ENCODE peak calls at places on chromosomes 7 and 10, in eight cellular contexts. F is GM23338; W is mammary epithelial cell; Y is small intestine; R is PC-3; P is H1; A is prostate gland; L is CD4-positive, CD25-positive, alpha-beta regulatory T cell. Z is an unnamed sample. For H3K4me1, the result is how much of the 10 kb centered on the place peaks cover.

GRCh38 chr7:91832493-91833045 is 47.9 kb downstream of the MTERF1 start:
- DNase-seq in F (no peak), R (no peak), P (no peak), W (peak), Y (no peak), L (no peak), A (no peak), Z (no peak)

GRCh38 chr7:40654171-40654570 is 519.4 kb downstream of the SUGCT start:
- DNase-seq in R (no peak), Y (no peak), P (no peak), A (no peak), W (no peak), F (no peak), L (no peak), Z (no peak)

GRCh38 chr10:117159390-117159789 is 21.3 kb upstream of the VAX1 start:
- DNase-seq in L (no peak), A (no peak), F (peak), W (no peak), P (peak), Y (no peak), R (no peak), Z (no peak)

GRCh38 chr7:101222275-101222830 is 4.4 kb downstream of the ZNHIT1 start:
- DNase-seq in P (no peak), W (no peak), R (no peak), L (no peak), Y (no peak), F (no peak), A (no peak), Z (no peak)

GRCh38 chr7:132030161-132030568 is 473.7 kb upstream of the PODXL start:
- DNase-seq in R (peak), Y (peak), F (no peak), A (no peak), P (no peak), W (peak), L (no peak), Z (no peak)

GRCh38 chr7:130473289-130473688 is 18.6 kb upstream of the MEST start:
- DNase-seq in L (no peak), Y (no peak), R (no peak), W (no peak), F (no peak), P (no peak), A (no peak), Z (no peak)

GRCh38 chr7:101397770-101398324 is 35.2 kb downstream of the COL26A1 start:
- DNase-seq in L (no peak), P (no peak), F (no peak), R (no peak), W (no peak), Y (no peak), A (no peak), Z (no peak)

GRCh38 chr7:25565949-25566348 is 337.7 kb upstream of the NPVF start:
- DNase-seq in W (peak), R (peak), Y (peak), P (peak), F (peak), A (peak), L (peak), Z (no peak)

GRCh38 chr7:118183254-118183585 is 744 bp upstream of the LSM8 start:
- DNase-seq in R (no peak), F (peak), W (peak), A (no peak), P (no peak), Y (no peak), L (no peak), Z (no peak)

GRCh38 chr7:146661929-146662328 is 545.3 kb downstream of the CNTNAP2 start:
- DNase-seq in L (no peak), W (no peak), F (no peak), R (no peak), A (no peak), P (no peak), Y (no peak), Z (no peak)

GRCh38 chr10:19930936-19931859 is 115.0 kb downstream of the PLXDC2 start:
- DNase-seq in F (peak), P (no peak), W (peak), L (no peak), A (peak), Y (peak), R (peak), Z (no peak)

GRCh38 chr7:44286182-44286617 is 39.2 kb downstream of the CAMK2B start:
- DNase-seq in F (peak), L (no peak), Y (no peak), A (no peak), P (no peak), R (no peak), W (no peak), Z (no peak)

GRCh38 chr10:48468866-48469511 is 135.9 kb downstream of the ARHGAP22 start:
- DNase-seq in W (no peak), A (no peak), F (no peak), L (no peak), P (no peak), R (no peak), Y (no peak), Z (no peak)

GRCh38 chr10:124378271-124378670 is 40.5 kb downstream of the OAT start:
- DNase-seq in R (no peak), W (no peak), F (no peak), Y (no peak), A (no peak), P (no peak), L (no peak), Z (no peak)

GRCh38 chr10:91860885-91861284 is 48.4 kb downstream of the FGFBP3 start:
- DNase-seq in Y (no peak), L (no peak), P (no peak), F (no peak), A (no peak), R (no peak), W (no peak), Z (no peak)

GRCh38 chr7:82559203-82559805 is 115.7 kb upstream of the CACNA2D1 start:
- DNase-seq in W (peak), R (no peak), F (peak), L (no peak), A (no peak), Y (peak), P (no peak), Z (no peak)

GRCh38 chr7:108313086-108313485 is 143.2 kb downstream of the NRCAM start:
- DNase-seq in L (no peak), Y (no peak), A (no peak), P (no peak), W (no peak), R (no peak), F (no peak), Z (no peak)

GRCh38 chr7:2321020-2321419 is 6.8 kb upstream of the SNX8 start:
- DNase-seq in F (peak), P (no peak), Y (no peak), L (no peak), W (no peak), A (peak), R (no peak), Z (no peak)

GRCh38 chr10:49394933-49395740 is 752 bp downstream of the DRGX start:
- DNase-seq in L (no peak), Y (no peak), W (peak), F (peak), A (no peak), P (no peak), R (peak), Z (no peak)

GRCh38 chr10:94274142-94274787 is 88.5 kb downstream of the NOC3L start:
- DNase-seq in L (no peak), R (no peak), A (no peak), F (no peak), W (no peak), Y (no peak), P (no peak), Z (no peak)

GRCh38 chr10:110411047-110411410 is 86.7 kb upstream of the DUSP5 start:
- DNase-seq in Y (no peak), P (no peak), R (peak), A (no peak), L (no peak), W (no peak), F (no peak), Z (no peak)

GRCh38 chr7:106006906-106007305 is 43.8 kb downstream of the CDHR3 start:
- DNase-seq in L (no peak), Y (no peak), F (no peak), W (no peak), A (no peak), P (no peak), R (no peak), Z (no peak)

GRCh38 chr7:106012184-106012583 is 49.1 kb downstream of the CDHR3 start:
- DNase-seq in L (no peak), A (no peak), F (no peak), Y (peak), P (no peak), W (no peak), R (no peak), Z (no peak)

GRCh38 chr7:106010866-106011265 is 47.8 kb downstream of the CDHR3 start:
- DNase-seq in R (no peak), L (no peak), F (no peak), A (no peak), Y (no peak), P (no peak), W (no peak), Z (no peak)

GRCh38 chr7:106010331-106010730 is 47.3 kb downstream of the CDHR3 start:
- DNase-seq in A (no peak), L (no peak), P (no peak), W (no peak), F (no peak), Y (no peak), R (no peak), Z (no peak)

DNA sequence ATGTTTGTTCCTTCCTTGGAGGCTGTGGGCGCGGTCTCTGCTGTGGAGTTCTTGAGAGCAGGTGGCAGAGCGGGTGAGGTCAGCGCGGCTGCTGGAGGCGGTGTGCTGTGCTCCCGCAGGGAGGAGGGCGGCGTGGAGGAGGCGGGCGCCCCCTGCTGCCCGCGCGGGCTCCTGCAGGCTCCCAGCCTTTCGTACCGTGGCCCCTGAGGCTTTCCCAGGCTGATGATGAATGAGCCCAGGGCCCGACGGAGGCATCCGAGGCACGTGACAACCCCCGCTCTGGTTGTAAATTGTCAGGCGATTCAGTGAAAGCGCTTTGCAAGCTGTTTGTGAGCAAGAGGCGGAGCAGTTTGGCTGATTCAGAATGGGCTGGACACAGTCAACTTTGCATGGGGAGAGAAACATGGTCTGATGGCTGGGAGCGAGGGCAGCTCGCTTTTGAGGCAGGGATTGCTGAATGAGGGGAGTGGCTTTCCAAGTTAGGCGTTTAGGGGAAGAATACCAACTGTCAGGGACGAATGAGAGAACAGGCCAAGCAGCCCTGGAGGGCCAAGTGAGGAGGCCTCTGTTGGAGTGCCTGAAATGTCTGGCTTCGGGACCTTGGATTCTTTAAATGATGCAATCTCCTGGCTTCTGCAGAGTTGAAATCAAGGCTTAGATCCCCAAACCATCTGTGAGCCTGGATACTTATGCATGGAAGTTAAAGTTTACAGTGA is 46.6 kb downstream of the CDHR3 start:
- DNase-seq in Y (peak), A (peak), W (peak), L (peak), F (peak), R (peak), P (peak), Z (peak)
- H3K27ac ChIP-seq in Y (no peak), A (no peak), W (no peak), L (no peak), F (peak), R (no peak), P (peak), Z (peak)

DNA sequence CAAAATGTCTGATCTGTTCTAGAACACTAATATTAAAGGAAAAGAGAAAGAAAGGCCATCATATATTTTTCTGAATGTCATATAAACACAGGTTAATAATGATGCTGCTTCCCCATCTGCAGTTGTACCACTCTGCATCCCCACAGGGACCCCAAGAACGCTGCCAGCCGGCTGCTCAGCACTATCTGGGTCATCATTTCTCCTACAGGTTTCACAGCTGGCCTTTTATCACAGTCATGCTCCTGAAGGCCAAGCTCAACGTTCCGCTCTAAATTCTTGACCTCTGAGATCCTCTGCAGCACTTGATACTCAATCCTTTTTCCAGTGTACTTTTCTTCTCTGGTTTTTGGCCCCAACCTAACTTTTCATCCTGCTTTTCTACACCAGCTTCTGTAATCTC is 4.8 kb downstream of the IDI1 start:
- DNase-seq in W (no peak), P (no peak), L (no peak), F (no peak), Y (no peak), A (no peak), R (no peak), Z (no peak)
- H3K4me1 ChIP-seq in W (under half), P (under half), L (under half), F (under half), Y (under half), A (under half), R (under half), Z (under half)

GRCh38 chr10:43815486-43815885 is 166.8 kb upstream of the ZNF32 start:
- DNase-seq in L (no peak), R (no peak), W (no peak), Y (no peak), F (no peak), P (no peak), A (no peak), Z (no peak)

GRCh38 chr10:43816351-43817321 is 168.0 kb upstream of the ZNF32 start:
- DNase-seq in A (no peak), W (no peak), Y (peak), R (peak), F (no peak), P (no peak), L (peak), Z (no peak)

GRCh38 chr10:43818687-43819086 is 170.0 kb upstream of the ZNF32 start:
- DNase-seq in A (no peak), R (no peak), Y (no peak), P (no peak), L (no peak), W (no peak), F (no peak), Z (no peak)

GRCh38 chr10:43819464-43820225 is 171.0 kb upstream of the ZNF32 start:
- DNase-seq in Y (no peak), R (no peak), P (no peak), W (no peak), A (no peak), L (no peak), F (no peak), Z (no peak)

GRCh38 chr10:43817368-43817767 is 168.7 kb upstream of the ZNF32 start:
- DNase-seq in A (no peak), P (no peak), R (no peak), Y (no peak), F (no peak), L (no peak), W (no peak), Z (no peak)
- H3K27ac ChIP-seq in A (no peak), P (no peak), R (no peak), Y (no peak), F (no peak), L (no peak), W (no peak), Z (no peak)

GRCh38 chr10:16965740-16966447 is 148.7 kb upstream of the RSU1 start:
- DNase-seq in F (peak), L (no peak), R (peak), P (peak), A (no peak), W (peak), Y (no peak), Z (no peak)

GRCh38 chr10:16967866-16968721 is 150.9 kb upstream of the RSU1 start:
- DNase-seq in Y (no peak), F (peak), L (no peak), R (peak), W (peak), P (peak), A (no peak), Z (no peak)

GRCh38 chr10:16965242-16965620 is 148.0 kb upstream of the RSU1 start:
- DNase-seq in W (no peak), L (no peak), F (no peak), Y (no peak), P (no peak), A (no peak), R (no peak), Z (no peak)

GRCh38 chr10:16967000-16967865 is 150.0 kb upstream of the RSU1 start:
- DNase-seq in L (no peak), W (no peak), A (no peak), R (peak), F (no peak), Y (peak), P (no peak), Z (no peak)

GRCh38 chr10:16964571-16965241 is 147.5 kb upstream of the RSU1 start:
- DNase-seq in P (no peak), L (no peak), F (no peak), R (no peak), Y (no peak), A (no peak), W (no peak), Z (no peak)
- H3K4me1 ChIP-seq in P (under half), L (under half), F (under half), R (under half), Y (under half), A (under half), W (under half), Z (under half)

GRCh38 chr10:101063162-101063525 is 1.4 kb downstream of the KAZALD1 start:
- DNase-seq in L (no peak), W (no peak), P (no peak), R (no peak), Y (no peak), F (no peak), A (no peak), Z (no peak)
- H3K27ac ChIP-seq in L (no peak), W (no peak), P (no peak), R (no peak), Y (peak), F (no peak), A (no peak), Z (no peak)

GRCh38 chr7:148723166-148723559 is 24.5 kb downstream of the CUL1 start:
- DNase-seq in R (no peak), Y (no peak), P (no peak), F (no peak), A (no peak), L (no peak), W (no peak), Z (no peak)
- H3K4me1 ChIP-seq in R (under half), Y (under half), P (under half), F (half or more), A (under half), L (under half), W (under half), Z (half or more)

GRCh38 chr10:75399461-75400162 is 2.0 kb downstream of the ZNF503 start:
- DNase-seq in R (peak), L (no peak), P (no peak), Y (peak), A (peak), W (peak), F (peak), Z (no peak)
- H3K27ac ChIP-seq in R (peak), L (no peak), P (no peak), Y (peak), A (peak), W (peak), F (no peak), Z (peak)

DNA sequence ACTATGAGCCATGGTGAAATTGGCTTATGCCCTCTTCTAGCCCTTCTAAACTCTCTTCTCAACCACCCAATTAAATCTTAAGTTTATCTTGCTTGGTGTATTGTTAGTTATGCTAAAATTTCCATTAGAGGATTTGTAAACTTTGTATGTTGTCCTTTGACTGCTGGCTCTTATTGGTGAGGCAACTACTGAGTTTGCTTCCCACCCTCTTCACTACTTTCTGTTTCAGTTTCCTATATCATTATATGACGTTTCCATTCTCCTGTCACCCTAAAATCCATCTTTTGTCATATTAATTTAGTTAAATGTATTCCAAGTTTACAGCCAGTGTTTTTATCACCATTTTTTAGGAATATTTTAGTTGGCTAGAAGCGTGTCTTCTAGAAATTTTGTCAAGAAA is 80.9 kb upstream of the VWC2 start:
- DNase-seq in W (no peak), F (no peak), L (no peak), P (no peak), R (no peak), A (no peak), Y (no peak), Z (no peak)
- H3K4me1 ChIP-seq in W (under half), F (under half), L (under half), P (under half), R (under half), A (under half), Y (under half), Z (under half)